ENCODE peak calls at places on chromosomes 5 and 9, in six cellular contexts. A, H, I, F, R and D are unnamed samples.

GRCh38 chr5:146849694-146850093 is 28.9 kb downstream of the PPP2R2B start:
- DNase-seq in A (no peak), H (no peak), I (no peak), F (no peak), R (no peak), D (no peak)

GRCh38 chr9:87869082-87869481 is 13.6 kb upstream of the SPATA31E1 start:
- DNase-seq in A (no peak), H (no peak), I (no peak), F (no peak), R (no peak), D (no peak)

GRCh38 chr5:108339220-108339619 is 42.7 kb downstream of the FBXL17 start:
- DNase-seq in A (no peak), H (no peak), I (no peak), F (no peak), R (no peak), D (no peak)

GRCh38 chr5:178502401-178503100 is 87.6 kb downstream of the COL23A1 start:
- DNase-seq in A (no peak), H (no peak), I (no peak), F (no peak), R (no peak), D (no peak)

GRCh38 chr5:96626956-96627355 is 35.2 kb upstream of the CAST start:
- DNase-seq in A (no peak), H (no peak), I (no peak), F (no peak), R (no peak), D (no peak)

GRCh38 chr5:133579766-133580165 is 32.6 kb downstream of the FSTL4 start:
- DNase-seq in A (no peak), H (no peak), I (no peak), F (no peak), R (no peak), D (no peak)

GRCh38 chr5:31530541-31531265 is 1.2 kb downstream of the DROSHA start:
- DNase-seq in A (no peak), H (peak; percentile 27), I (no peak), F (no peak), R (no peak), D (no peak)

GRCh38 chr5:1041225-1042186 is 32.9 kb downstream of the NKD2 start:
- DNase-seq in A (no peak), H (no peak), I (no peak), F (no peak), R (no peak), D (no peak)

GRCh38 chr9:136339173-136339957 is 12.0 kb downstream of the GPSM1 start:
- DNase-seq in A (peak; percentile 79), H (peak; percentile 71), I (no peak), F (no peak), R (peak; percentile 73), D (peak; percentile 85)

GRCh38 chr9:89843591-89843990 is 238.8 kb downstream of the GADD45G start:
- DNase-seq in A (no peak), H (no peak), I (no peak), F (no peak), R (no peak), D (no peak)

GRCh38 chr9:14412778-14413177 is 98.8 kb upstream of the NFIB start:
- DNase-seq in A (no peak), H (no peak), I (no peak), F (no peak), R (no peak), D (no peak)

GRCh38 chr9:92954078-92954861 is 6.9 kb downstream of the FGD3 start:
- DNase-seq in A (peak; percentile 81), H (no peak), I (peak; percentile 44), F (no peak), R (peak; percentile 51), D (peak; percentile 71)

GRCh38 chr9:91347370-91347769 is 14.3 kb downstream of the AUH start:
- DNase-seq in A (no peak), H (no peak), I (no peak), F (no peak), R (no peak), D (no peak)

GRCh38 chr5:77301447-77301878 is 91.0 kb downstream of the PDE8B start:
- DNase-seq in A (no peak), H (no peak), I (no peak), F (no peak), R (no peak), D (no peak)

GRCh38 chr5:35803221-35803651 is 53.5 kb upstream of the IL7R start:
- DNase-seq in A (no peak), H (no peak), I (no peak), F (peak; percentile 66), R (no peak), D (no peak)

GRCh38 chr5:172714491-172715420 is 56.2 kb downstream of the DUSP1 start:
- DNase-seq in A (peak; percentile 78), H (peak; percentile 72), I (peak; percentile 67), F (peak; percentile 92), R (peak; percentile 71), D (peak; percentile 79)

GRCh38 chr9:69143291-69143690 is 30.8 kb upstream of the TJP2 start:
- DNase-seq in A (no peak), H (no peak), I (no peak), F (no peak), R (no peak), D (no peak)

GRCh38 chr9:127058645-127059021 is 63.8 kb downstream of the ANGPTL2 start:
- DNase-seq in A (no peak), H (no peak), I (no peak), F (no peak), R (no peak), D (no peak)

GRCh38 chr5:135549413-135549812 is 13.6 kb upstream of the NEUROG1 start:
- DNase-seq in A (no peak), H (no peak), I (no peak), F (no peak), R (no peak), D (no peak)

GRCh38 chr9:137044042-137044441 is 1.9 kb downstream of the NPDC1 start:
- DNase-seq in A (no peak), H (no peak), I (no peak), F (no peak), R (no peak), D (no peak)

GRCh38 chr5:74093501-74093993 is 467.6 kb downstream of the ARHGEF28 start:
- DNase-seq in A (peak; percentile 28), H (no peak), I (no peak), F (no peak), R (no peak), D (no peak)

GRCh38 chr5:22250528-22250927 is 602.6 kb downstream of the CDH12 start:
- DNase-seq in A (no peak), H (no peak), I (no peak), F (no peak), R (no peak), D (no peak)
- TF ChIP-seq POLR2AphosphoS5 in A (no peak), H (no peak), I (no peak), F (no peak), R (no peak), D (no peak)

DNA sequence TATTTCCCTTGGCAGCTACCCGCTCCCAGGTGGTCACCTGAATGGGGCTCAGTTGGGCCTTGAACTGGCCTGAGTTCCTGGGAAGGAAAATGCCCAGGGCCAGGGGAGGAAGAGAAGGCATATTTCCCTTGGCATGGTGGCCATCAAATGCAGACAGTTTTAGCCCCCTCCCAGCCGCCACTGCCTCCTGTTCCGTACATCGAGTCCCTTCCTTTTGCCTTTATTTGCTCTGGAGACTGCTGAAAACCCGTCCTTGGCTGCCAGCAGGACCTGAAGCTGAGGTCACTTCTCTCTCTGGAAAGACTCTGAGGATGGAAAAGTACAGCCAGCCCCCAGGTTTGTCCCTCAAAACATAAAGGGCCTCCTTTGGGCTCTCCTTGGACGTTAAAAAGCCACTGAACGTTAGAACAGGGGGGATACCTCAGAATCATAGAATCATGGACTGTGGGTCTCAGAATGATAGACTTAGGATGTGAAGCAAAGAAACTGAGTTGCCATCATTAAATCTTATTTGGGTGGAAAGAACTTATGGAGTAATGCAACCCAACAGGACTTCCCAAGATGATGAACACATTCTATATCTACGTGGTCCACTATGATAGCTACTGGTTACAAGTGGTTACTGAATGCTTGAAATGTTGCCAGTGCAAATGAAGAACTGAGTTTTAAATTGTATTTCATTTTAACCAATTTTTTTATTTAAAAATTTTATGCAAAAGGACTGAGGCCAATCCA is 7.1 kb downstream of the SPARC start:
- DNase-seq in A (no peak), H (no peak), I (no peak), F (peak; percentile 57), R (no peak), D (no peak)
- TF ChIP-seq POLR2A in A (no peak), H (no peak), I (no peak), F (no peak), R (no peak), D (no peak)

DNA sequence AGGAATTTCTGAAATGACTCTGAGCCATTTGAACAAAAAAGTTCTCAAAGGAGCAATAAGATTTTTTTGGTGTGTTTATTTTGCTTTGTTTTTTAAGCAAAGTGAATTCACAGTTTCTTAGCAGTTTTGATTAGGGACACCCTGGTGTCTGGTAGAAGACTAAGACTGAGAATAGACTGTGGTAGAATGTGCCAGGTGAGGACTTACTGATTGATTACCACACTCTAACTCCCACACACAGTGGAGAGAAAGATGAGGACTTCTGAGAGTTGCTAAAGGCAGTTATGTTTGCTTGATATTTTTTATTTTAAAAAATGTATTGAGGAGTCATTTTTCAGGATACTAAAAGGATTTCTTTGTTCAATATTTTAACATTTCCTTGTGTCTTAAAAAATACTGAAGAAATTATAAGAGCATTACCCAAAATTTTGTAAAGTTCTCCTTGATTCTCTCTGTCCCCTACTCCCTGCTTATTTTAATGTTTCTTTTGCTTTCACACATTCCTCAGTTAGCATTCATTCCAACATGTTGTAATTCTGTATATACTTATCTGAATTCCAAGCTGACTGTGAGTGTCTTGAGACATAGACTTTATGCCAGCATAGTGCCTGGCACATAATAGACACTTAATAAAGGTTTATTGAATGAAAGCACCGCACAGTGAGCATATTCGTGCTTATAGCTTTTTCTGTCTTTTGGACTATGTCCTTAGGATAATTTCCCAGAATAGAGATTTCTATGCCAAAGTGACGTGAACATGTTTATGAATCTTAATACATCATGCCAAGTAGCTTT is 174.9 kb downstream of the CD180 start:
- DNase-seq in A (no peak), H (no peak), I (no peak), F (no peak), R (no peak), D (no peak)
- TF ChIP-seq POLR2AphosphoS5 in A (no peak), H (no peak), I (no peak), F (no peak), R (no peak), D (no peak)

GRCh38 chr9:124332321-124332720 is 74.6 kb downstream of the NEK6 start:
- DNase-seq in A (no peak), H (no peak), I (no peak), F (no peak), R (no peak), D (no peak)

GRCh38 chr9:124333180-124333579 is 75.4 kb downstream of the NEK6 start:
- DNase-seq in A (no peak), H (no peak), I (no peak), F (no peak), R (no peak), D (no peak)

GRCh38 chr9:124332756-124333155 is 75.0 kb downstream of the NEK6 start:
- DNase-seq in A (no peak), H (no peak), I (no peak), F (no peak), R (no peak), D (no peak)

GRCh38 chr9:124329996-124330714 is 72.4 kb downstream of the NEK6 start:
- DNase-seq in A (no peak), H (no peak), I (no peak), F (no peak), R (no peak), D (no peak)

DNA sequence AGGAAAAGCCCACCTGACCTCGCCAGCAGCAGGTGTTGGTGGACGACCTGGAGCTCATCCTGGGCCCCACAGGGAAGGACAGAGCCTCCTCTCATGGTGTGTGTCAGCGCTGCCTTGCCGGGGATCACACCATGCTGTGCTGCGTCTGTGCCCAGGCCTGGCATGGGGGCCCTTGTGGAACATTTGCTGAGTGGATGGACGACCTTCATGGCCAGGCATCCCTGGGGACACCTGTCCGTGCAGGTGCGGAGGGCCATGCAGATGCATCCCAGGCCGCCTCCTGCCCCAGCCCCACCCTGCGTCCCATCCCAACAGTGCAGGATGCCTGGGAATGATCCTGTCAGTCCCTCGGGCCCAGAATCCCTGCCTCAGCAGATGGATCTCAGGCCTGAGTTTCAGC is 73.8 kb downstream of the NEK6 start:
- DNase-seq in A (no peak), H (no peak), I (no peak), F (no peak), R (no peak), D (no peak)
- TF ChIP-seq POLR2A in A (no peak), H (no peak), I (no peak), F (no peak), R (no peak), D (no peak)